ENCODE peak calls at places on chromosomes 16 and 17, in seven cellular contexts. T is effector memory CD4-positive, alpha-beta T cell; Z is pancreas; V is NCI-H748 treated with DMSO at 0.1 percent for 48 hours; Q is Karpas-422; H is breast epithelium; R is M059J. S is an unnamed sample.
A peak's percentile ranks its signal among the peaks of the same experiment; 100 is the strongest.

GRCh38 chr16:2468725-2469398 is 2.2 kb upstream of the NTN3 start:
- DNase-seq in T (no peak), Z (peak; percentile 21), V (no peak), Q (peak; percentile 96), H (no peak), R (peak; percentile 65), S (no peak)

GRCh38 chr16:20851601-20852000 is 45.3 kb downstream of the REXO5 start:
- DNase-seq in T (no peak), Z (peak; percentile 32), V (no peak), Q (no peak), H (peak; percentile 66), R (peak; percentile 71), S (no peak)

GRCh38 chr17:73833779-73834613 is 189.8 kb upstream of the SDK2 start:
- DNase-seq in T (no peak), Z (no peak), V (no peak), Q (no peak), H (no peak), R (no peak), S (no peak)

GRCh38 chr16:84647830-84648594 is at the start of gene KLHL36:
- DNase-seq in T (peak; percentile 56), Z (peak; percentile 47), V (no peak), Q (peak; percentile 74), H (no peak), R (peak; percentile 22), S (no peak)

GRCh38 chr17:7852262-7852670 is 2.6 kb upstream of the TMEM88 start:
- DNase-seq in T (no peak), Z (peak; percentile 41), V (no peak), Q (no peak), H (no peak), R (no peak), S (no peak)

GRCh38 chr17:69590690-69591089 is 176.2 kb downstream of the MAP2K6 start:
- DNase-seq in T (no peak), Z (no peak), V (no peak), Q (no peak), H (no peak), R (no peak), S (no peak)

GRCh38 chr17:57874434-57875108 is 24.7 kb upstream of the MRPS23 start:
- DNase-seq in T (no peak), Z (peak; percentile 41), V (no peak), Q (no peak), H (no peak), R (peak; percentile 98), S (peak; percentile 64)

GRCh38 chr17:36151891-36152638 is 24.4 kb downstream of the TBC1D3B start:
- DNase-seq in T (no peak), Z (no peak), V (no peak), Q (peak; percentile 40), H (no peak), R (no peak), S (no peak)

GRCh38 chr17:73758245-73758644 is 114.0 kb upstream of the SDK2 start:
- DNase-seq in T (no peak), Z (no peak), V (no peak), Q (no peak), H (no peak), R (no peak), S (no peak)

GRCh38 chr17:81519284-81520020 is 6.9 kb upstream of the ACTG1 start:
- DNase-seq in T (peak; percentile 65), Z (peak; percentile 88), V (no peak), Q (no peak), H (peak; percentile 72), R (peak; percentile 49), S (no peak)

S was measured in AML-193.